ENCODE peak calls at places on chromosome 3, in four cellular contexts. G is lower lobe of right lung, C is brain microvascular endothelial cell, W is A549. A is an unnamed sample.

GRCh38 chr3:133838296-133838789 is 32.7 kb downstream of the SRPRB start:
- DNase-seq in C (no peak), W (no peak), G (no peak), A (no peak)

GRCh38 chr3:113275876-113276580 is 64.7 kb downstream of the BOC start:
- DNase-seq in C (peak), G (no peak), W (no peak), A (peak)

GRCh38 chr3:192933259-192933658 is 15.6 kb upstream of the MB21D2 start:
- DNase-seq in G (no peak), C (no peak), W (no peak), A (no peak)

GRCh38 chr3:122676759-122677158 is 3.9 kb upstream of the PARP14 start:
- DNase-seq in W (no peak), G (no peak), C (peak), A (no peak)

GRCh38 chr3:41710646-41711388 is 251.1 kb downstream of the ULK4 start:
- DNase-seq in G (no peak), W (no peak), C (peak), A (no peak)

GRCh38 chr3:160413613-160414248 is 14.3 kb downstream of the SMC4 start:
- DNase-seq in W (peak), G (no peak), C (peak), A (peak)

GRCh38 chr3:59546522-59546921 is 496.7 kb upstream of the CFAP20DC start:
- DNase-seq in C (no peak), G (no peak), W (no peak), A (no peak)

GRCh38 chr3:149231876-149232275 is 10.2 kb upstream of the CP start:
- DNase-seq in G (no peak), C (no peak), W (no peak), A (no peak)

GRCh38 chr3:150407818-150408231 is 273 bp upstream of the TSC22D2 start:
- DNase-seq in C (peak), G (peak), W (peak), A (no peak)

GRCh38 chr3:28476194-28476593 is 127.6 kb upstream of the AZI2 start:
- DNase-seq in C (no peak), W (peak), G (no peak), A (peak)

GRCh38 chr3:45972534-45973402 is 22.9 kb downstream of the FYCO1 start:
- DNase-seq in C (peak), W (no peak), G (no peak), A (no peak)

GRCh38 chr3:161096771-161097367 is 8.3 kb downstream of the B3GALNT1 start:
- DNase-seq in G (no peak), C (no peak), W (peak), A (no peak)

GRCh38 chr3:178847170-178847569 is 224.4 kb downstream of the ZMAT3 start:
- DNase-seq in G (no peak), W (no peak), C (peak), A (no peak)

GRCh38 chr3:10340046-10340445 is 19.1 kb upstream of the SEC13 start:
- DNase-seq in C (no peak), W (no peak), G (no peak), A (no peak)

GRCh38 chr3:107206945-107207344 is 170.3 kb upstream of the CCDC54 start:
- DNase-seq in C (no peak), W (no peak), G (no peak), A (no peak)

GRCh38 chr3:132006605-132007204 is 28.1 kb downstream of the CPNE4 start:
- DNase-seq in C (peak), G (peak), W (peak), A (peak)

GRCh38 chr3:11734-12133 is 184.8 kb upstream of the CHL1 start:
- DNase-seq in C (no peak), W (peak), G (peak), A (no peak)

GRCh38 chr3:12255393-12255792 is 33.5 kb upstream of the PPARG start:
- DNase-seq in C (no peak), W (no peak), G (no peak), A (no peak)

GRCh38 chr3:149879872-149880271 is 66.9 kb downstream of the RNF13 start:
- DNase-seq in C (peak), G (peak), W (peak), A (no peak)

GRCh38 chr3:64121750-64122311 is 98.5 kb upstream of the PSMD6 start:
- DNase-seq in C (no peak), W (no peak), G (no peak), A (no peak)

GRCh38 chr3:123291404-123291803 is 89.7 kb downstream of the SEC22A start:
- DNase-seq in C (no peak), W (no peak), G (no peak), A (no peak)

GRCh38 chr3:8712045-8712870 is 21.3 kb upstream of the CAV3 start:
- DNase-seq in C (no peak), W (no peak), G (no peak), A (no peak)

GRCh38 chr3:185585862-185586643 is at the start of gene SENP2:
- DNase-seq in G (peak), C (peak), W (peak), A (peak)

GRCh38 chr3:69774029-69774428 is 34.8 kb downstream of the MITF start:
- DNase-seq in W (no peak), C (no peak), G (no peak), A (no peak)

GRCh38 chr3:23086366-23086765 is 116.8 kb upstream of the UBE2E2 start:
- DNase-seq in W (no peak), C (no peak), G (no peak), A (no peak)

GRCh38 chr3:56769125-56769709 is 32.5 kb downstream of the ARHGEF3 start:
- DNase-seq in W (no peak), G (no peak), C (no peak), A (no peak)

GRCh38 chr3:87148020-87148419 is 79.1 kb upstream of the CHMP2B start:
- DNase-seq in W (no peak), C (no peak), G (no peak), A (no peak)

GRCh38 chr3:87147562-87147961 is 79.5 kb upstream of the CHMP2B start:
- DNase-seq in W (no peak), C (no peak), G (no peak), A (no peak)

GRCh38 chr3:87145553-87145952 is 81.6 kb upstream of the CHMP2B start:
- DNase-seq in W (no peak), G (no peak), C (no peak), A (no peak)
- TF ChIP-seq CTCF in W (no peak), G (peak), C (peak), A (peak)

GRCh38 chr3:153268564-153269279 is 106.7 kb downstream of the RAP2B start:
- DNase-seq in C (no peak), W (no peak), G (no peak), A (no peak)
- TF ChIP-seq CTCF in C (no peak), W (no peak), G (no peak), A (no peak)

DNA sequence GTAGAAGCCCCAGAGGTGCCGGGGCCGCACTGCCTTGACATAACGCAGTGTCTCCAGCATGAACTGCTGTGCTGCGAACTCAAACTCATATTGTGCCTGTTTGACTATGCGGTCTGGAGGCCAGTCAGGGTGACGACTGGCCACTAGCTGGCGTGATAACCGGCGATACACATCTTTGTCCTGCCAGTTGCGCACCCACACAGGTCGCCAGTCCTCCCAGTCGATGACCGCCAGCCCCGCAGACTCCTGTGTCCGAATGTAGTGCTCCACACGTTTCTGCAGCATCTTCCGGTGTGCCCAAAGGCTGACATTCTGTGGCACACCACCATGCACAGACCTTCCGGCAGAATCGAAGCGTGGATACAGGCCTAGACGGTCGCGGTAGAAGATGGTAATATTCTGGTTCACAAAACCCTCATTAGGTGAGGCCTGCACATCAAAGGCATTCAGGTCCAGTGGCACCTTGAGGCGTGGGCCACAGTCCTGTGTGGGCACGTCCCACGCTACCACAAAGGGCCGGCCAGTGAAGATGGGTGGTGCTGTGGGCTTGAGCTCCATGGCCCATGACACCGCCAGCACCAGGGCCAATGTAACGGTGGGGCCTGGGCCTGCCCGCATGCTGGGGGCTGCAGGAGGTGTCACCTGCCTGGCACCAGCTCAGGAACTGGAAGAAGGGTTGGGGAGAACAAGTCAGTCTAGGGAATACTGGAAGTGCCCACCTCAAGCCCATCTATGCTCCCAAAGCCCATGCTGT is 2.5 kb downstream of the HYAL2 start:
- DNase-seq in G (no peak), C (no peak), W (no peak), A (no peak)
- TF ChIP-seq CTCF in G (no peak), C (peak), W (no peak), A (no peak)

DNA sequence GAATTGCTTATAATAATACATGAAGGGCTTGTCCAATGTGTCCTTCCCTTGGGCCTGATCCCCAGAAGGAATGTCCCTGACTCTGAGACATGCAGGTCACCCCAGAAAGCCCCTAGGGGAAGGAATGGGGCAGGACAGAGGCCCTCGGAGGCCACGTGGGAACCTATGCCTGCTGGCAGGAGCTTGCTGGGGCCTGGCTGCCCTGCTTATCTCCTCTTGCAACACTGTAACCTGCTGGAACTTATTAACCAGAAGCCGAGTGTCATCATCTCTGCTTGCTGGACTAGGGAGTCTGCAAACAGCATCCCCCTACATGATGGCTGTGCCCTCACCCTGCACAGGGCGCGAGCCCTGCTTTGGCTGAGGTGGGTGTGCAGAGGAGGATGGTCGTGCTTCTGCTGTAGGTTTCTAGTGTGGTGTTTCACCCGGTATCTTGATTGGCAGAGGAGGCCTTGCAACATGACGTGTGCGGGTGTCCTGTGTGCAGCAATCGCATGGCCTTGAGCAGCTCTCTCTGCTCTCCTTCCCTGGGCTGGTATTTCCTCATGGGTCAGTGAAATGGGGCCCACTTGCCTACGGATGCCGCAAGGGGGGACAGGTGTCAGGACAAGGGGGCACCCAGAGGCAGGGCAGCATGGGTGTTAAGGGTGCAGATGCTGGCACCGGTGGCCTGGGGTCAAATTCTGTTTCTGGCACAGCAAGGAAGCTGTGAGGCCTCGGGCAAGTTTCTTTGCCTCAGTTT is 5.0 kb downstream of the CHST13 start:
- DNase-seq in W (peak), C (no peak), G (peak), A (no peak)
- TF ChIP-seq CTCF in W (no peak), C (no peak), G (no peak), A (no peak)

DNA sequence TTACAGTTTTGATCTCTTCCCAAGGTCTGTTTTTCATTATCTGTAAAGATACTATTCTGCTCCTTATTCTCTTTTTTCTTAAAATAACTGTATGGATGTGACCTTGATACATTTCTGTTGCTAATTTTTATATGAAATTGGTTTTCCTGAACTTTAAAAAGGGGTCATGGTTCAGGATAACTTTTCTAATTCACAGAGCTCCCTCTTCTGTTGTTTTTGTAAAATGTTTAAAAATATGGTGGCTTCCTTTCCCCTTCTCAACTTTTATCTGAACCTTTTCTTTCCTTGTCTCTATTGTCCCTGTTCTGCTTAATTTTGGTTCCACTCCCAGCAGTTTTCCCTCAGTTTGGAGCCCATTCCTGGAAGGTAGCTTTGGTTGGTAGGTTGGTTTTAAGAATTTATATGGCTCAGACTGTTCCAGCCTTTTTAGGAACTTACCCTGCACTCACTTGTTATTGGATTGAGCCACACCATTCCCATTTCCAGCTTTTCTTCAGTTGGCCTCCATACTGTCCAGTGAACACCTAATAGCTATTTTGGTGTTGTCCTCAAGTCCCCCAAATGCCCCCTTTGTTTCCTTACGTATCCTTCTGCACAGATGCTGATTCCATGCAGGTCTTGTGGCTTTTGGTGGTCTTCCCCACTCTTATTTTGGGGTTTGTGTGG is 70.3 kb downstream of the SLMAP start:
- DNase-seq in C (no peak), W (no peak), G (no peak), A (no peak)
- TF ChIP-seq CTCF in C (no peak), W (peak), G (peak), A (no peak)

GRCh38 chr3:42733501-42734262 is 31.1 kb upstream of the HHATL start:
- DNase-seq in G (no peak), C (no peak), W (no peak), A (no peak)

GRCh38 chr3:42736081-42736480 is 33.5 kb upstream of the HHATL start:
- DNase-seq in G (no peak), C (no peak), W (no peak), A (no peak)

GRCh38 chr3:42735609-42736008 is 33.0 kb upstream of the HHATL start:
- DNase-seq in W (no peak), C (no peak), G (no peak), A (no peak)

GRCh38 chr3:42734263-42734860 is 31.8 kb upstream of the HHATL start:
- DNase-seq in W (no peak), C (no peak), G (no peak), A (no peak)

GRCh38 chr3:42735021-42735420 is 32.4 kb upstream of the HHATL start:
- DNase-seq in C (no peak), G (no peak), W (no peak), A (no peak)
- TF ChIP-seq CTCF in C (no peak), G (no peak), W (no peak), A (no peak)

DNA sequence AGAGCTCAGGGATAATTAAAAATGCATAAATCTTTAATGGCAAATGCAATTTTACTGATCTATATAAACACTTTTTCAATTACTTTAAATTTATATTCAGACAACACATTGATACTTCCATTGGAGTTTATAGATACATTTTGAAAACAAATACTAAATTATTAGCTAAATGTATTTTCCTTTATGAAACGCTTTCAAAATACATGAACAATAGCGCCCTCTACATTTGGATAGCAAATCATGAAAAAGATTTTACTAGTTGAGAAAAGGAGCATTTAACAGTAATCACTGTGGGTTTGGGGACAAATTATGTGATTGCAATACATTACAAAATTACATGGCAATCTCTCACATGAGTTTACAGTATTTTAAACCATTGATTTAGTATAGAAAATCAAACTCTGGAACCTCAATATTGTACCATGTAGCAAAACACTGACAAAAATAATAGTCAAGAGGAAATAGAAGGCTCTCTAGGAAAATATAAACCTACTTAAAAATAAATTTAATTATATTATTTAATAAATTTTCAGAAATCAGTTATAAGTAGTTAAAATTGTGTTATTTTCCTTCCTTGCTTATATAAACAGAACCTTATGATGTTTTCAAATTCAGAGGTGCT is 207.9 kb downstream of the ZIC1 start:
- DNase-seq in G (no peak), C (no peak), W (no peak), A (no peak)
- TF ChIP-seq CTCF in G (peak), C (peak), W (peak), A (peak)

DNA sequence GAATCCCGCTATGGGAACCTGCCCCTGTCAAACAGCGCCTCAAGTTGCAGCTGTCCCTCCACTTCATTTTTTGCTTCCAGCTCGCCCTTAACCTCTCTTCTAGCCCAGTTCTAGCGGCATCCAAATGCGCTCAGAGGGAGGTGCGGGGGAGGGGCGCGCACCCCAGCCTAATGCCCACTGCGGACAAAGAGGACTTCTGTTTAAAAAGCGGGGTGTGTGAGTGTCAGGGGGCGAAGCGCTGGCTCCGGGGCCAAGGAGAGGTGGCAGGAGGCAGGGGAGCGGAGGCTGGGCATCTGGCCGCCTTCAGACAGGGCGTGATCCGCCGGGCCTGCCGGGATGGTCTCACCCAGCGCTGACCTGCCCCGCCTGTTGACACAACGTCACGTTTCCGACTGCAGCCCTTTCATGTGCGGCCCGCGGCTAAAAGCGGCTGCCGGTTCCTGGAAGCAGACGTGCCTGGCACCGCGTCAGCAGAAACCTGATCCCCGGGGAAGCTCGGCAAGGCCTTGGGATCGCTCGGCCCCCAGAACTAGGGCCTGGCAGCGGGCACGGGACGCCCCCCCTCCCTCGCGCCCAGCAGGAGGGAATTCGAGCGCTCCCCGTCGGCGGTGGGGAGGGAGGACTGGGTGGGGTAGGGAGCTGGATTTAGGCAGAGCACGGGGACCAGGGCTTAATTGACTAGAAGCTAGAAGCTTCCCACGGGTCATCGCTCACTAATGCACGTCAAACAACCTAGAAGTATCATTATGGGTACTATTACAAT is 7.6 kb downstream of the BHLHE40 start:
- DNase-seq in C (peak), W (peak), G (peak), A (no peak)
- TF ChIP-seq CTCF in C (peak), W (no peak), G (no peak), A (no peak)

DNA sequence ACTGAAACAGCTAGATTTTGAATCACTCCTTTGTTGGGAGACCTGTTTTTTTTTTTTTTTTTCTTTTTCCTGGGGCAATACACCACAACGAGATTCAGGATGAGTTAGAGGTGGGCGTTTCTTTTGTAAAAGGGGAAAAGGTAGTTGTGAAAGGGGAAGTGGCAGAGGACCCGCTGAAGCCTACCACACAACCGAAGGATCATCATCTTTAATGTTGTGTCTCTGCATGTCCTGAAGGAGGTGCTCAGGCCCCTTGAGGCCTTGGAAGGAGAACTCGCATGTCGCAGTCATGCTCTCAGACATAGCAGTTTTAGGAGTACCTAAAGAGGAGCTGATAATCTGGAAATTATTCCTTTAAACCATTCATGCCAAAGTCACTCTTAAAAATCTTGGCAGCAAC is 137.9 kb upstream of the LRIG1 start:
- DNase-seq in G (no peak), W (no peak), C (no peak), A (no peak)
- TF ChIP-seq CTCF in G (no peak), W (no peak), C (peak), A (peak)

GRCh38 chr3:15953841-15954240 is 156.1 kb upstream of the ANKRD28 start:
- DNase-seq in W (no peak), C (no peak), G (no peak), A (no peak)
- TF ChIP-seq CTCF in W (peak), C (peak), G (no peak), A (peak)